ENCODE peak calls at places on chromosomes 1 and 21, in seven cellular contexts. One of them, this sample, is unnamed.
A peak's percentile ranks its signal among the peaks of the same experiment; 100 is the strongest.

GRCh38 chr1:155888481-155888880 is 22.7 kb downstream of the RIT1 start:
- DNase-seq in psoas muscle: no peak
- DNase-seq in lower lobe of right lung: no peak
- DNase-seq in kidney tubule cell: no peak
- DNase-seq in stimulated activated CD4-positive, alpha-beta T cell treated with anti-CD3 and anti-CD28 coated beads, Interleukin-1b, Interleukin-23, amount 100 ng/mL, for 24 hours: no peak
- DNase-seq in naive thymus-derived CD8-positive, alpha-beta T cell: no peak
- DNase-seq in H9: no peak
- DNase-seq in this sample: no peak

GRCh38 chr1:206049919-206050600 is 2.9 kb upstream of the RHEX start:
- DNase-seq in psoas muscle: no peak
- DNase-seq in lower lobe of right lung: no peak
- DNase-seq in kidney tubule cell: no peak
- DNase-seq in stimulated activated CD4-positive, alpha-beta T cell treated with anti-CD3 and anti-CD28 coated beads, Interleukin-1b, Interleukin-23, amount 100 ng/mL, for 24 hours: no peak
- DNase-seq in naive thymus-derived CD8-positive, alpha-beta T cell: no peak
- DNase-seq in H9: no peak
- DNase-seq in this sample: no peak

GRCh38 chr1:205270764-205271163 is 43.0 kb downstream of the TMCC2 start:
- DNase-seq in psoas muscle: no peak
- DNase-seq in lower lobe of right lung: no peak
- DNase-seq in kidney tubule cell: peak; percentile 95
- DNase-seq in stimulated activated CD4-positive, alpha-beta T cell treated with anti-CD3 and anti-CD28 coated beads, Interleukin-1b, Interleukin-23, amount 100 ng/mL, for 24 hours: no peak
- DNase-seq in naive thymus-derived CD8-positive, alpha-beta T cell: no peak
- DNase-seq in H9: no peak
- DNase-seq in this sample: no peak

GRCh38 chr21:36207577-36208320 is 51.1 kb downstream of the DOP1B start:
- DNase-seq in psoas muscle: no peak
- DNase-seq in lower lobe of right lung: no peak
- DNase-seq in kidney tubule cell: peak; percentile 87
- DNase-seq in stimulated activated CD4-positive, alpha-beta T cell treated with anti-CD3 and anti-CD28 coated beads, Interleukin-1b, Interleukin-23, amount 100 ng/mL, for 24 hours: no peak
- DNase-seq in naive thymus-derived CD8-positive, alpha-beta T cell: no peak
- DNase-seq in H9: no peak
- DNase-seq in this sample: no peak

GRCh38 chr1:246324711-246325110 is 182.4 kb downstream of the SMYD3 start:
- DNase-seq in psoas muscle: no peak
- DNase-seq in lower lobe of right lung: no peak
- DNase-seq in kidney tubule cell: peak; percentile 66
- DNase-seq in stimulated activated CD4-positive, alpha-beta T cell treated with anti-CD3 and anti-CD28 coated beads, Interleukin-1b, Interleukin-23, amount 100 ng/mL, for 24 hours: no peak
- DNase-seq in naive thymus-derived CD8-positive, alpha-beta T cell: no peak
- DNase-seq in H9: peak; percentile 58
- DNase-seq in this sample: no peak

GRCh38 chr1:32540589-32540988 is 1.4 kb downstream of the ZBTB8A start:
- DNase-seq in psoas muscle: no peak
- DNase-seq in lower lobe of right lung: no peak
- DNase-seq in kidney tubule cell: no peak
- DNase-seq in stimulated activated CD4-positive, alpha-beta T cell treated with anti-CD3 and anti-CD28 coated beads, Interleukin-1b, Interleukin-23, amount 100 ng/mL, for 24 hours: no peak
- DNase-seq in naive thymus-derived CD8-positive, alpha-beta T cell: no peak
- DNase-seq in H9: no peak
- DNase-seq in this sample: no peak

GRCh38 chr1:233442392-233442791 is 114.9 kb downstream of the MAP3K21 start:
- DNase-seq in psoas muscle: no peak
- DNase-seq in lower lobe of right lung: no peak
- DNase-seq in kidney tubule cell: peak; percentile 28
- DNase-seq in stimulated activated CD4-positive, alpha-beta T cell treated with anti-CD3 and anti-CD28 coated beads, Interleukin-1b, Interleukin-23, amount 100 ng/mL, for 24 hours: no peak
- DNase-seq in naive thymus-derived CD8-positive, alpha-beta T cell: no peak
- DNase-seq in H9: no peak
- DNase-seq in this sample: no peak

GRCh38 chr1:246355421-246356230 is 151.5 kb downstream of the SMYD3 start:
- DNase-seq in psoas muscle: no peak
- DNase-seq in lower lobe of right lung: no peak
- DNase-seq in kidney tubule cell: peak; percentile 51
- DNase-seq in stimulated activated CD4-positive, alpha-beta T cell treated with anti-CD3 and anti-CD28 coated beads, Interleukin-1b, Interleukin-23, amount 100 ng/mL, for 24 hours: no peak
- DNase-seq in naive thymus-derived CD8-positive, alpha-beta T cell: no peak
- DNase-seq in H9: peak; percentile 59
- DNase-seq in this sample: no peak

GRCh38 chr1:203148579-203148978 is 21.1 kb downstream of the ADORA1 start:
- DNase-seq in psoas muscle: no peak
- DNase-seq in lower lobe of right lung: peak; percentile 12
- DNase-seq in kidney tubule cell: no peak
- DNase-seq in stimulated activated CD4-positive, alpha-beta T cell treated with anti-CD3 and anti-CD28 coated beads, Interleukin-1b, Interleukin-23, amount 100 ng/mL, for 24 hours: no peak
- DNase-seq in naive thymus-derived CD8-positive, alpha-beta T cell: no peak
- DNase-seq in H9: no peak
- DNase-seq in this sample: no peak

GRCh38 chr1:244237445-244237844 is 186.4 kb downstream of the ZBTB18 start:
- DNase-seq in psoas muscle: no peak
- DNase-seq in lower lobe of right lung: no peak
- DNase-seq in kidney tubule cell: peak; percentile 27
- DNase-seq in stimulated activated CD4-positive, alpha-beta T cell treated with anti-CD3 and anti-CD28 coated beads, Interleukin-1b, Interleukin-23, amount 100 ng/mL, for 24 hours: no peak
- DNase-seq in naive thymus-derived CD8-positive, alpha-beta T cell: no peak
- DNase-seq in H9: no peak
- DNase-seq in this sample: no peak

GRCh38 chr1:45348966-45349677 is 8.9 kb upstream of the MUTYH start:
- DNase-seq in psoas muscle: no peak
- DNase-seq in lower lobe of right lung: no peak
- DNase-seq in kidney tubule cell: no peak
- DNase-seq in stimulated activated CD4-positive, alpha-beta T cell treated with anti-CD3 and anti-CD28 coated beads, Interleukin-1b, Interleukin-23, amount 100 ng/mL, for 24 hours: no peak
- DNase-seq in naive thymus-derived CD8-positive, alpha-beta T cell: no peak
- DNase-seq in H9: no peak
- DNase-seq in this sample: no peak

GRCh38 chr21:41683815-41684214 is 83.0 kb downstream of the RIPK4 start:
- DNase-seq in psoas muscle: no peak
- DNase-seq in lower lobe of right lung: no peak
- DNase-seq in kidney tubule cell: no peak
- DNase-seq in stimulated activated CD4-positive, alpha-beta T cell treated with anti-CD3 and anti-CD28 coated beads, Interleukin-1b, Interleukin-23, amount 100 ng/mL, for 24 hours: no peak
- DNase-seq in naive thymus-derived CD8-positive, alpha-beta T cell: no peak
- DNase-seq in H9: no peak
- DNase-seq in this sample: no peak

GRCh38 chr1:9700340-9700739 is 48.8 kb downstream of the PIK3CD start:
- DNase-seq in psoas muscle: no peak
- DNase-seq in lower lobe of right lung: no peak
- DNase-seq in kidney tubule cell: peak; percentile 98
- DNase-seq in stimulated activated CD4-positive, alpha-beta T cell treated with anti-CD3 and anti-CD28 coated beads, Interleukin-1b, Interleukin-23, amount 100 ng/mL, for 24 hours: no peak
- DNase-seq in naive thymus-derived CD8-positive, alpha-beta T cell: no peak
- DNase-seq in H9: no peak
- DNase-seq in this sample: no peak

GRCh38 chr1:30675761-30676160 is 47.6 kb downstream of the MATN1 start:
- DNase-seq in psoas muscle: no peak
- DNase-seq in lower lobe of right lung: no peak
- DNase-seq in kidney tubule cell: no peak
- DNase-seq in stimulated activated CD4-positive, alpha-beta T cell treated with anti-CD3 and anti-CD28 coated beads, Interleukin-1b, Interleukin-23, amount 100 ng/mL, for 24 hours: no peak
- DNase-seq in naive thymus-derived CD8-positive, alpha-beta T cell: no peak
- DNase-seq in H9: no peak
- DNase-seq in this sample: no peak

GRCh38 chr1:219347843-219348475 is 174.3 kb downstream of the LYPLAL1 start:
- DNase-seq in psoas muscle: peak; percentile 46
- DNase-seq in lower lobe of right lung: peak; percentile 41
- DNase-seq in kidney tubule cell: no peak
- DNase-seq in stimulated activated CD4-positive, alpha-beta T cell treated with anti-CD3 and anti-CD28 coated beads, Interleukin-1b, Interleukin-23, amount 100 ng/mL, for 24 hours: no peak
- DNase-seq in naive thymus-derived CD8-positive, alpha-beta T cell: no peak
- DNase-seq in H9: no peak
- DNase-seq in this sample: no peak

GRCh38 chr1:210328746-210329488 is at the start of gene HHAT:
- DNase-seq in psoas muscle: peak; percentile 86
- DNase-seq in lower lobe of right lung: peak; percentile 93
- DNase-seq in kidney tubule cell: peak; percentile 88
- DNase-seq in stimulated activated CD4-positive, alpha-beta T cell treated with anti-CD3 and anti-CD28 coated beads, Interleukin-1b, Interleukin-23, amount 100 ng/mL, for 24 hours: no peak
- DNase-seq in naive thymus-derived CD8-positive, alpha-beta T cell: peak; percentile 23
- DNase-seq in H9: peak; percentile 66
- DNase-seq in this sample: peak; percentile 21

GRCh38 chr1:182235952-182236650 is 155.5 kb downstream of the GLUL start:
- DNase-seq in psoas muscle: peak; percentile 39
- DNase-seq in lower lobe of right lung: no peak
- DNase-seq in kidney tubule cell: peak; percentile 45
- DNase-seq in stimulated activated CD4-positive, alpha-beta T cell treated with anti-CD3 and anti-CD28 coated beads, Interleukin-1b, Interleukin-23, amount 100 ng/mL, for 24 hours: no peak
- DNase-seq in naive thymus-derived CD8-positive, alpha-beta T cell: no peak
- DNase-seq in H9: no peak
- DNase-seq in this sample: no peak

GRCh38 chr21:41943468-41944250 is 10.2 kb downstream of the C2CD2 start:
- DNase-seq in psoas muscle: no peak
- DNase-seq in lower lobe of right lung: no peak
- DNase-seq in kidney tubule cell: no peak
- DNase-seq in stimulated activated CD4-positive, alpha-beta T cell treated with anti-CD3 and anti-CD28 coated beads, Interleukin-1b, Interleukin-23, amount 100 ng/mL, for 24 hours: no peak
- DNase-seq in naive thymus-derived CD8-positive, alpha-beta T cell: no peak
- DNase-seq in H9: no peak
- DNase-seq in this sample: no peak

This sample was measured in CD4-positive, CD25-positive, alpha-beta regulatory T cell.